ENCODE peak calls at places on chromosomes 12 and 14, in ten cellular contexts. G, C, L, T, S, J, V, U, E and K are unnamed samples.

GRCh38 chr12:116392061-116392460 is 114.6 kb upstream of the MED13L start:
- DNase-seq in E (no peak), G (no peak), T (no peak), J (no peak), U (no peak), C (no peak), V (no peak), S (no peak), L (no peak), K (no peak)

GRCh38 chr12:91974541-91974940 is 171.1 kb downstream of the BTG1 start:
- DNase-seq in V (no peak), J (no peak), E (no peak), L (no peak), G (no peak), U (no peak), S (no peak), C (no peak), T (no peak), K (no peak)

GRCh38 chr12:58148405-58148804 is 207.0 kb downstream of the ATP23 start:
- DNase-seq in G (no peak), V (no peak), S (no peak), L (peak; percentile 19), U (no peak), T (no peak), J (peak; percentile 11), E (no peak), C (no peak), K (no peak)

GRCh38 chr12:98059659-98060343 is 455.6 kb upstream of the TMPO start:
- DNase-seq in L (no peak), C (no peak), E (no peak), T (no peak), V (no peak), G (no peak), S (no peak), U (no peak), J (no peak), K (no peak)

GRCh38 chr12:126385785-126386184 is 1320.5 kb downstream of the AACS start:
- DNase-seq in S (no peak), C (no peak), T (no peak), E (no peak), L (peak; percentile 94), V (no peak), U (no peak), J (no peak), G (no peak), K (no peak)

GRCh38 chr12:63206908-63207307 is 55.9 kb upstream of the AVPR1A start:
- DNase-seq in J (peak; percentile 31), S (no peak), V (no peak), E (no peak), U (no peak), L (no peak), T (peak; percentile 34), G (no peak), C (no peak), K (no peak)

GRCh38 chr14:101101456-101102056 is 198.0 kb upstream of the RTL1 start:
- DNase-seq in C (peak; percentile 3), V (no peak), L (peak; percentile 23), G (no peak), T (no peak), J (peak; percentile 34), U (no peak), E (no peak), S (no peak), K (no peak)

GRCh38 chr14:62847168-62847567 is 198.1 kb downstream of the KCNH5 start:
- DNase-seq in S (no peak), J (no peak), E (no peak), L (no peak), T (no peak), V (no peak), U (no peak), C (no peak), G (no peak), K (no peak)

GRCh38 chr14:75453817-75454434 is 26.1 kb downstream of the JDP2 start:
- DNase-seq in G (no peak), T (no peak), E (no peak), S (no peak), C (no peak), V (no peak), U (no peak), J (no peak), L (no peak), K (no peak)

GRCh38 chr12:24201258-24201970 is 251.9 kb upstream of the SOX5 start:
- DNase-seq in T (no peak), U (no peak), G (no peak), J (no peak), L (no peak), E (no peak), S (no peak), V (no peak), C (no peak), K (no peak)

GRCh38 chr14:74829238-74829637 is 46.7 kb downstream of the PROX2 start:
- DNase-seq in T (no peak), S (no peak), L (no peak), J (no peak), C (no peak), E (no peak), V (no peak), U (no peak), G (no peak), K (no peak)

GRCh38 chr12:93571854-93572711 is at the start of gene SOCS2:
- DNase-seq in C (no peak), T (peak; percentile 56), J (peak; percentile 30), U (peak; percentile 73), L (no peak), E (peak; percentile 63), G (peak; percentile 38), V (peak; percentile 55), S (peak; percentile 37), K (peak; percentile 36)

GRCh38 chr12:112937741-112938719 is at the start of gene OAS3:
- DNase-seq in G (peak; percentile 88), C (peak; percentile 88), V (peak; percentile 96), S (peak; percentile 47), E (peak; percentile 89), U (peak; percentile 96), J (peak; percentile 66), T (peak; percentile 92), L (peak; percentile 85), K (no peak)

GRCh38 chr14:45199246-45199645 is 53.8 kb downstream of the MIS18BP1 start:
- DNase-seq in E (no peak), L (peak; percentile 46), U (no peak), T (no peak), C (no peak), J (no peak), V (no peak), G (no peak), S (no peak), K (no peak)

GRCh38 chr12:49019435-49020317 is 1.1 kb upstream of the PRKAG1 start:
- DNase-seq in C (no peak), E (no peak), T (peak; percentile 62), S (peak; percentile 43), J (peak; percentile 50), U (no peak), G (no peak), V (no peak), L (peak; percentile 35), K (no peak)
- TF ChIP-seq CTCF in C (no peak), E (no peak), T (no peak), S (no peak), J (peak; percentile 15), U (peak; percentile 12), G (no peak), V (peak; percentile 8), L (peak; percentile 49), K (peak; percentile 35)

GRCh38 chr14:64726585-64726890 is 22.3 kb downstream of the PLEKHG3 start:
- DNase-seq in G (peak; percentile 13), J (peak; percentile 95), U (peak; percentile 60), V (no peak), E (peak; percentile 21), S (no peak), C (no peak), L (no peak), T (peak; percentile 90), K (no peak)

GRCh38 chr14:64727551-64728071 is 23.4 kb downstream of the PLEKHG3 start:
- DNase-seq in L (no peak), G (peak; percentile 14), E (peak; percentile 26), S (no peak), J (no peak), C (no peak), V (no peak), T (no peak), U (peak; percentile 56), K (no peak)

GRCh38 chr14:64725360-64725815 is 21.2 kb downstream of the PLEKHG3 start:
- DNase-seq in U (peak; percentile 32), S (no peak), J (no peak), V (no peak), T (no peak), G (peak; percentile 17), C (no peak), L (no peak), E (peak; percentile 9), K (no peak)

GRCh38 chr14:64724578-64724930 is 20.3 kb downstream of the PLEKHG3 start:
- DNase-seq in T (no peak), J (no peak), G (peak; percentile 5), V (no peak), U (no peak), L (no peak), C (no peak), E (peak; percentile 4), S (no peak), K (no peak)

DNA sequence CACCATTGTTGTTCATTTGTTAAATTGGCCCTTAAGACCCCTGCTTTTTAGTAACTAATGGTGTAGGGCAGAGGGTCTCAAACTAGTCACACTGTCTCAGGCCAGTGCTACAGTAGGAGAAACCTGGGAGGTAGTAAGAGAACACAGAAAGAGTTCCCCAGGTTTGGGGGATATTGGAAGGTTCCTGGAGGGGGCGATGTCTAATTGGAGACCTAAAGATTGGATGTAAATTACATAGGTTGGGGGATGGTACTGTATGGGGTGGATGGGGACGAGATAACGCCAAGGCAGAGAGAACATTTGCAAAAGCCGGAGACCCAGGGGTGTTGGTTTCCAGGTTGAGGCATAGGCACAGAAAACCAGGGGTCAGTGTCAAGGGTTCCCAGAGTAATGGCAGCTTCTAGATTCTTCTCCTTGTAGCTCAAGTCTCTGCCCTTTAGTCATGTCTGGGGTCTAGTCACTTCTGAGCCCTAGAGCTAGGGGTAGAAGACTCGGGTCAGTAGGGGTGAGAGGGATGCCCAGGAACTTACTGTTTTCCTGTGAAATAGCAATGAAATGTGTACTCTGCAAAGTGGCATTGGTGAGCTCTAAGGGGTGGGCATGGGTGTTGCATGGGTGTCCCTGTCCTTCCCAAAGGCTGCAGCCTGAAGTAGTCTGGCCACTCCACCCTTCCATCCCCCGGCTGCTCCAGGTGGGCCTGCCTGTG is 21.8 kb downstream of the PLEKHG3 start:
- DNase-seq in U (no peak), C (no peak), V (no peak), S (no peak), T (no peak), G (peak; percentile 1), L (no peak), E (peak; percentile 5), J (no peak), K (no peak)
- TF ChIP-seq CTCF in U (no peak), C (no peak), V (no peak), S (no peak), T (no peak), G (no peak), L (peak; percentile 3), E (no peak), J (no peak), K (no peak)

GRCh38 chr12:68158427-68158826 is 1.1 kb downstream of the IFNG start:
- DNase-seq in U (no peak), T (peak; percentile 19), C (no peak), J (peak; percentile 5), L (peak; percentile 2), G (no peak), S (no peak), E (no peak), V (no peak), K (no peak)
- TF ChIP-seq CTCF in U (peak; percentile 41), T (no peak), C (peak; percentile 20), J (peak; percentile 8), L (peak; percentile 30), G (peak; percentile 36), S (peak; percentile 72), E (no peak), V (peak; percentile 11), K (peak; percentile 46)

GRCh38 chr14:85057266-85057665 is 472.7 kb upstream of the FLRT2 start:
- DNase-seq in J (no peak), T (no peak), E (no peak), L (no peak), C (no peak), U (no peak), V (no peak), G (no peak), S (no peak), K (no peak)
- TF ChIP-seq CTCF in J (no peak), T (no peak), E (no peak), L (no peak), C (no peak), U (no peak), V (no peak), G (no peak), S (no peak), K (no peak)